ENCODE peak calls at places on chromosomes 5 and 9, in five cellular contexts. One of them, this sample, is unnamed.

GRCh38 chr5:125002727-125003598 is 256.5 kb upstream of the ZNF608 start:
- DNase-seq in K562: no peak
- DNase-seq in SK-N-SH: no peak
- DNase-seq in HepG2: no peak
- DNase-seq in GM12878: peak; percentile 55
- DNase-seq in this sample: no peak

GRCh38 chr5:17094830-17095229 is 122.6 kb upstream of the BASP1 start:
- DNase-seq in K562: no peak
- DNase-seq in GM12878: no peak
- DNase-seq in HepG2: no peak
- DNase-seq in SK-N-SH: no peak
- DNase-seq in this sample: peak; percentile 28

GRCh38 chr5:82360043-82360442 is 81.9 kb upstream of the RPS23 start:
- DNase-seq in HepG2: no peak
- DNase-seq in SK-N-SH: no peak
- DNase-seq in K562: no peak
- DNase-seq in GM12878: no peak
- DNase-seq in this sample: no peak

GRCh38 chr9:24879591-24879990 is 333.9 kb upstream of the IZUMO3 start:
- DNase-seq in K562: no peak
- DNase-seq in GM12878: no peak
- DNase-seq in SK-N-SH: no peak
- DNase-seq in HepG2: no peak
- DNase-seq in this sample: no peak

GRCh38 chr5:137699291-137700281 is 36.3 kb downstream of the KLHL3 start:
- DNase-seq in K562: no peak
- DNase-seq in SK-N-SH: no peak
- DNase-seq in HepG2: no peak
- DNase-seq in GM12878: no peak
- DNase-seq in this sample: peak; percentile 10

GRCh38 chr9:20725675-20726074 is 41.6 kb downstream of the FOCAD start:
- DNase-seq in HepG2: no peak
- DNase-seq in SK-N-SH: no peak
- DNase-seq in GM12878: no peak
- DNase-seq in K562: no peak
- DNase-seq in this sample: no peak

GRCh38 chr5:920321-920720 is 27.6 kb downstream of the TRIP13 start:
- DNase-seq in SK-N-SH: no peak
- DNase-seq in K562: no peak
- DNase-seq in HepG2: no peak
- DNase-seq in GM12878: no peak
- DNase-seq in this sample: no peak

GRCh38 chr5:3121813-3122212 is 370.3 kb upstream of the IRX2 start:
- DNase-seq in SK-N-SH: no peak
- DNase-seq in HepG2: no peak
- DNase-seq in K562: no peak
- DNase-seq in GM12878: no peak
- DNase-seq in this sample: no peak

GRCh38 chr9:127505396-127506116 is 54.2 kb downstream of the LRSAM1 start:
- DNase-seq in K562: peak; percentile 53
- DNase-seq in HepG2: peak; percentile 35
- DNase-seq in SK-N-SH: peak; percentile 83
- DNase-seq in GM12878: no peak
- DNase-seq in this sample: no peak

GRCh38 chr5:73122875-73123810 is 2.8 kb downstream of the TMEM171 start:
- DNase-seq in SK-N-SH: no peak
- DNase-seq in GM12878: no peak
- DNase-seq in K562: no peak
- DNase-seq in HepG2: no peak
- DNase-seq in this sample: peak; percentile 46

GRCh38 chr5:80865547-80865946 is 94.6 kb upstream of the RASGRF2 start:
- DNase-seq in HepG2: no peak
- DNase-seq in K562: no peak
- DNase-seq in SK-N-SH: no peak
- DNase-seq in GM12878: no peak
- DNase-seq in this sample: peak; percentile 13

GRCh38 chr5:59923465-59923864 is 29.9 kb upstream of the PDE4D start:
- DNase-seq in GM12878: no peak
- DNase-seq in K562: no peak
- DNase-seq in HepG2: no peak
- DNase-seq in SK-N-SH: no peak
- DNase-seq in this sample: peak; percentile 30

GRCh38 chr5:30102185-30102584 is 1091.3 kb upstream of the CDH6 start:
- DNase-seq in SK-N-SH: no peak
- DNase-seq in HepG2: no peak
- DNase-seq in GM12878: no peak
- DNase-seq in K562: no peak
- DNase-seq in this sample: no peak

DNA sequence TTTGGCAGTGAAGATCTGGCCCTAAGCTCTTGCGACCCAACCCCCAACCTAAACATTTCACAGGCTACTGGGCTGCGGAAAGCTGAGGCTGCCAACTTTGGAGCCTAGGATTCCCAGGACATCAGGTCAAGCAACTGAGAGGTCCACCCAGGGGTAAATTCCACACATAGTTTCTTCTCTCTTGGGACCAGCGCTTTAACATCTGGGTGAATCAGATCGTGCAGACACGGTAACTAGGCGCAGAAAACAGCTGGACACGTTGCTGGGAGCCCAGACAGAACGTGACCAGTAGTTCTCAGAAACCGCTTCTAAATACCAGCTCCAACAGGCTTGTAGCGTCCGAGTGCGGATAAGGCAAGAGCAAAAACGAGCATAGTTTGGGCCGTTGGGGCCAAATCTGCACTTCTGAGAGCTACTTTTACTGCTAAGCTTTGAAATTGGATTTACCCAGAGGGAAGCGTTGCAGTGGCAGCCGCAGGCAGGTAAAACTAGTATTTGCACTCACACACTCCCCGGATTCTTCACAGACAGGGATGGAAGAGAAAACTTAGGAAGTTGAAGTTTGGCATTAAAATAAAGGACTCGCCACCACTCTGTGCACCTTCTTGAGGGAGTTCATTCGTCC is 11.8 kb downstream of the ITGA1 start:
- DNase-seq in HepG2: peak; percentile 72
- DNase-seq in SK-N-SH: peak; percentile 23
- DNase-seq in K562: peak; percentile 12
- DNase-seq in GM12878: no peak
- DNase-seq in this sample: peak; percentile 79
- TF ChIP-seq MXI1 in HepG2: no peak
- TF ChIP-seq MXI1 in SK-N-SH: peak; percentile 19
- TF ChIP-seq MXI1 in K562: peak; percentile 37
- TF ChIP-seq MXI1 in GM12878: peak; percentile 49
- TF ChIP-seq MXI1 in this sample: peak; percentile 38

GRCh38 chr5:79705632-79706031 is 16.0 kb downstream of the CMYA5 start:
- DNase-seq in SK-N-SH: no peak
- DNase-seq in GM12878: no peak
- DNase-seq in K562: no peak
- DNase-seq in HepG2: no peak
- DNase-seq in this sample: no peak

GRCh38 chr5:79704553-79704952 is 14.9 kb downstream of the CMYA5 start:
- DNase-seq in K562: no peak
- DNase-seq in HepG2: no peak
- DNase-seq in GM12878: no peak
- DNase-seq in SK-N-SH: no peak
- DNase-seq in this sample: no peak

GRCh38 chr5:79703381-79703645 is 13.7 kb downstream of the CMYA5 start:
- DNase-seq in HepG2: no peak
- DNase-seq in K562: no peak
- DNase-seq in GM12878: no peak
- DNase-seq in SK-N-SH: no peak
- DNase-seq in this sample: no peak

GRCh38 chr5:79699766-79700400 is 10.2 kb downstream of the CMYA5 start:
- DNase-seq in GM12878: no peak
- DNase-seq in HepG2: no peak
- DNase-seq in SK-N-SH: no peak
- DNase-seq in K562: no peak
- DNase-seq in this sample: no peak

GRCh38 chr5:79702606-79703380 is 13.2 kb downstream of the CMYA5 start:
- DNase-seq in K562: peak; percentile 42
- DNase-seq in GM12878: no peak
- DNase-seq in HepG2: peak; percentile 10
- DNase-seq in SK-N-SH: peak; percentile 62
- DNase-seq in this sample: no peak
- TF ChIP-seq MXI1 in K562: no peak
- TF ChIP-seq MXI1 in GM12878: no peak
- TF ChIP-seq MXI1 in HepG2: no peak
- TF ChIP-seq MXI1 in SK-N-SH: no peak
- TF ChIP-seq MXI1 in this sample: no peak

GRCh38 chr9:124820606-124821246 is 32.5 kb upstream of the WDR38 start:
- DNase-seq in GM12878: no peak
- DNase-seq in K562: no peak
- DNase-seq in HepG2: no peak
- DNase-seq in SK-N-SH: no peak
- DNase-seq in this sample: no peak
- TF ChIP-seq MXI1 in GM12878: no peak
- TF ChIP-seq MXI1 in K562: no peak
- TF ChIP-seq MXI1 in HepG2: no peak
- TF ChIP-seq MXI1 in SK-N-SH: no peak
- TF ChIP-seq MXI1 in this sample: no peak

DNA sequence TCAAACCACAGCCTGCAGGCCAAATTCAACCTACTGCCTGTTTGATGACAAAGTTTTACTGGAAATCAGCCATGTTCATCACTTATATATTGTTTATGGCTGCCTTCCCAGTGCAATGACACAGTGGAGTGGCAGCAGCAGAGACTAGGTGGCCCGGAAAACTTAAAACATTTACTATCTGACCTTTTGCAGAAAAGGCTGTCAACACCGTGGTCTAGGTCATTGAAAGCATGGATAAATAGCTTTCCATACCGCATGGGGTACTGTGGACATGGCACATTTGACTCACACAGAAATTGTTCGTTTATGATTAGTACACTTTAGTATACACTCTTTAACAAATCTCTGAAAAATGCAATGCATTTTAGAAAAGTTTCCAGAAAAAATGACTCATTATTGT is 298.3 kb upstream of the EFNA5 start:
- DNase-seq in K562: no peak
- DNase-seq in HepG2: no peak
- DNase-seq in SK-N-SH: no peak
- DNase-seq in GM12878: no peak
- DNase-seq in this sample: peak; percentile 56
- TF ChIP-seq MXI1 in K562: no peak
- TF ChIP-seq MXI1 in HepG2: no peak
- TF ChIP-seq MXI1 in SK-N-SH: no peak
- TF ChIP-seq MXI1 in GM12878: no peak
- TF ChIP-seq MXI1 in this sample: no peak

GRCh38 chr5:127586371-127586770 is 62.5 kb upstream of the CTXN3 start:
- DNase-seq in SK-N-SH: no peak
- DNase-seq in HepG2: peak; percentile 21
- DNase-seq in GM12878: peak; percentile 79
- DNase-seq in K562: no peak
- DNase-seq in this sample: no peak
- TF ChIP-seq MXI1 in SK-N-SH: no peak
- TF ChIP-seq MXI1 in HepG2: no peak
- TF ChIP-seq MXI1 in GM12878: peak; percentile 45
- TF ChIP-seq MXI1 in K562: no peak
- TF ChIP-seq MXI1 in this sample: no peak

DNA sequence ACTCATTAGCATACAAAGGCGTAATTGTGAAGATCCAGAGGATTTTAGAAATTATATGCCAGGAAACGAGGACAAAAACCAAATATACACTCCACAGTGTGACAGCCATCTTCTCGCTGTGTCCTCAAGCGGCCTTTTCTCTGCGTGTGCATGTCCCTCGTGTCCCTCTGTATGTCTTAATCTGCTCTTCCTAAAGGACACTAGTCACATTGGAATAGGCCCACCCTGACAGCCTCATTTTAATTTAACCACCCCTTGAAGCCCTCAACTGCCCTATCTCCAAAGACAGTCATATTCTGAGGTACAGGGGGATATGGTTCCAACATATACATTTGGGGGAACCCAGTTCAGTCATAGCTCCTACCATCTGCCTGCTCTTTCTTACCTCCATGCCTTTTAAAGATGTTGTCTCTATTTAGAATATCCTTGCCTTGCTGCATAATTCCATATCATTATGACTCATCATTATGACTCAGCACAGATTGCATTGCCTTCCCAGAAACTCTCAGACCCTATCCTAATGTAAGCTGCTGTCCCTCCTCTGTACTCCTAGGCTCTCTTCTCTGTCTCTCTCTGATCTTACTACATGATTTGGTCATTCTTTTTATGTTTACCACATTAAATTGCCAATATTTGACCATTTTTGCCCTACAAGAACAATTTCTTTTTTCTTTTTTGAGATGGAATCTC is 210.9 kb downstream of the AOPEP start:
- DNase-seq in HepG2: no peak
- DNase-seq in GM12878: no peak
- DNase-seq in SK-N-SH: no peak
- DNase-seq in K562: peak; percentile 69
- DNase-seq in this sample: peak; percentile 98
- TF ChIP-seq MXI1 in HepG2: no peak
- TF ChIP-seq MXI1 in GM12878: no peak
- TF ChIP-seq MXI1 in SK-N-SH: no peak
- TF ChIP-seq MXI1 in K562: no peak
- TF ChIP-seq MXI1 in this sample: no peak

GRCh38 chr9:37540634-37541033 is 35.5 kb downstream of the FBXO10 start:
- DNase-seq in SK-N-SH: no peak
- DNase-seq in GM12878: no peak
- DNase-seq in HepG2: no peak
- DNase-seq in K562: no peak
- DNase-seq in this sample: no peak
- TF ChIP-seq MXI1 in SK-N-SH: no peak
- TF ChIP-seq MXI1 in GM12878: no peak
- TF ChIP-seq MXI1 in HepG2: no peak
- TF ChIP-seq MXI1 in K562: no peak
- TF ChIP-seq MXI1 in this sample: no peak

GRCh38 chr9:87567566-87567965 is 69.9 kb downstream of the DAPK1 start:
- DNase-seq in GM12878: no peak
- DNase-seq in K562: no peak
- DNase-seq in HepG2: no peak
- DNase-seq in SK-N-SH: no peak
- DNase-seq in this sample: no peak

GRCh38 chr9:87572719-87573118 is 75.1 kb downstream of the DAPK1 start:
- DNase-seq in SK-N-SH: no peak
- DNase-seq in K562: no peak
- DNase-seq in HepG2: no peak
- DNase-seq in GM12878: no peak
- DNase-seq in this sample: no peak

GRCh38 chr9:87569008-87569908 is 71.6 kb downstream of the DAPK1 start:
- DNase-seq in K562: no peak
- DNase-seq in SK-N-SH: peak; percentile 82
- DNase-seq in HepG2: peak; percentile 91
- DNase-seq in GM12878: no peak
- DNase-seq in this sample: no peak

GRCh38 chr9:87567988-87568800 is 70.5 kb downstream of the DAPK1 start:
- DNase-seq in K562: no peak
- DNase-seq in SK-N-SH: no peak
- DNase-seq in GM12878: no peak
- DNase-seq in HepG2: no peak
- DNase-seq in this sample: no peak

GRCh38 chr9:87570000-87570834 is 72.5 kb downstream of the DAPK1 start:
- DNase-seq in HepG2: peak; percentile 97
- DNase-seq in GM12878: no peak
- DNase-seq in SK-N-SH: no peak
- DNase-seq in K562: no peak
- DNase-seq in this sample: no peak
- TF ChIP-seq MXI1 in HepG2: no peak
- TF ChIP-seq MXI1 in GM12878: no peak
- TF ChIP-seq MXI1 in SK-N-SH: no peak
- TF ChIP-seq MXI1 in K562: no peak
- TF ChIP-seq MXI1 in this sample: no peak

This sample was measured in IMR-90.